ENCODE peak calls at places on chromosomes 16 and 17, in seven cellular contexts. O, G, V, Z, L, C and M are unnamed samples.

GRCh38 chr16:11799509-11800384 is 2.7 kb upstream of the ZC3H7A start:
- DNase-seq in O (no peak), G (no peak), V (no peak), Z (no peak), L (no peak), C (no peak), M (no peak)

GRCh38 chr16:80899804-80900592 is 95.6 kb upstream of the CDYL2 start:
- DNase-seq in O (peak), G (no peak), V (peak), Z (peak), L (peak), C (peak), M (no peak)

GRCh38 chr16:70770968-70771552 is 29.9 kb downstream of the VAC14 start:
- DNase-seq in O (no peak), G (peak), V (peak), Z (peak), L (peak), C (peak), M (peak)

GRCh38 chr16:30066882-30067583 is 1.5 kb downstream of the ALDOA start:
- DNase-seq in O (no peak), G (no peak), V (peak), Z (no peak), L (peak), C (peak), M (no peak)

GRCh38 chr17:42072323-42073187 is 22.2 kb upstream of the C17orf113 start:
- DNase-seq in O (no peak), G (no peak), V (no peak), Z (no peak), L (no peak), C (peak), M (peak)

GRCh38 chr17:77124192-77124908 is 16.4 kb upstream of the SEC14L1 start:
- DNase-seq in O (no peak), G (no peak), V (no peak), Z (peak), L (no peak), C (no peak), M (no peak)

GRCh38 chr17:3025421-3026124 is 37.8 kb downstream of the OR1D5 start:
- DNase-seq in O (no peak), G (no peak), V (peak), Z (no peak), L (peak), C (peak), M (no peak)

GRCh38 chr17:46949291-46950174 is 26.6 kb downstream of the GOSR2 start:
- DNase-seq in O (no peak), G (no peak), V (no peak), Z (no peak), L (no peak), C (no peak), M (no peak)

GRCh38 chr17:3027786-3028532 is 35.4 kb downstream of the OR1D5 start:
- DNase-seq in O (no peak), G (no peak), V (peak), Z (no peak), L (no peak), C (peak), M (no peak)

GRCh38 chr16:47592232-47592631 is 131.1 kb downstream of the PHKB start:
- DNase-seq in O (no peak), G (no peak), V (no peak), Z (no peak), L (no peak), C (no peak), M (no peak)

GRCh38 chr16:11833951-11834695 is 17.2 kb downstream of the RSL1D1 start:
- DNase-seq in O (no peak), G (no peak), V (no peak), Z (peak), L (no peak), C (no peak), M (no peak)

GRCh38 chr17:72104863-72105234 is 16.0 kb upstream of the SOX9 start:
- DNase-seq in O (no peak), G (no peak), V (no peak), Z (peak), L (no peak), C (no peak), M (no peak)

GRCh38 chr16:2963611-2964415 is at the start of gene KREMEN2:
- DNase-seq in O (no peak), G (no peak), V (no peak), Z (no peak), L (no peak), C (no peak), M (no peak)

GRCh38 chr17:76593338-76593737 is 7.7 kb upstream of the ST6GALNAC2 start:
- DNase-seq in O (no peak), G (no peak), V (no peak), Z (no peak), L (no peak), C (no peak), M (no peak)

GRCh38 chr16:75181630-75182029 is 25.3 kb downstream of the CTRB2 start:
- DNase-seq in O (no peak), G (no peak), V (no peak), Z (no peak), L (no peak), C (no peak), M (no peak)

GRCh38 chr17:77503293-77503655 is 362.5 kb downstream of the SEC14L1 start:
- DNase-seq in O (no peak), G (no peak), V (no peak), Z (no peak), L (peak), C (no peak), M (no peak)

GRCh38 chr16:85401370-85401916 is 211.7 kb upstream of the GSE1 start:
- DNase-seq in O (no peak), G (no peak), V (no peak), Z (no peak), L (peak), C (peak), M (no peak)

GRCh38 chr16:1481906-1482835 is 6.6 kb downstream of the PTX4 start:
- DNase-seq in O (no peak), G (no peak), V (no peak), Z (no peak), L (no peak), C (no peak), M (no peak)

GRCh38 chr16:25027281-25027680 is 12.1 kb upstream of the ARHGAP17 start:
- DNase-seq in O (no peak), G (no peak), V (no peak), Z (no peak), L (no peak), C (no peak), M (no peak)

GRCh38 chr17:31678431-31678830 is 180.6 kb downstream of the COPRS start:
- DNase-seq in O (no peak), G (peak), V (no peak), Z (no peak), L (peak), C (no peak), M (no peak)

GRCh38 chr16:27974896-27975540 is 88.5 kb downstream of the GSG1L start:
- DNase-seq in O (no peak), G (no peak), V (no peak), Z (no peak), L (peak), C (no peak), M (no peak)

GRCh38 chr17:2271985-2272702 is 31.4 kb downstream of the SMG6 start:
- DNase-seq in O (no peak), G (no peak), V (no peak), Z (no peak), L (no peak), C (no peak), M (no peak)

GRCh38 chr17:40065041-40065770 is 2.4 kb downstream of the THRA start:
- DNase-seq in O (no peak), G (no peak), V (no peak), Z (peak), L (no peak), C (peak), M (no peak)

GRCh38 chr17:74455025-74455585 is 11.3 kb upstream of the CD300A start:
- DNase-seq in O (no peak), G (no peak), V (no peak), Z (no peak), L (no peak), C (no peak), M (no peak)

GRCh38 chr17:74452841-74453661 is 13.4 kb upstream of the CD300A start:
- DNase-seq in O (no peak), G (no peak), V (no peak), Z (no peak), L (peak), C (peak), M (no peak)

GRCh38 chr17:74453665-74454196 is 12.7 kb upstream of the CD300A start:
- DNase-seq in O (no peak), G (peak), V (peak), Z (no peak), L (no peak), C (no peak), M (peak)

GRCh38 chr17:74452027-74452840 is 14.2 kb upstream of the CD300A start:
- DNase-seq in O (no peak), G (no peak), V (peak), Z (no peak), L (no peak), C (peak), M (no peak)

GRCh38 chr17:74454197-74455024 is 12.0 kb upstream of the CD300A start:
- DNase-seq in O (peak), G (peak), V (peak), Z (peak), L (peak), C (peak), M (no peak)
- TF ChIP-seq CTCF in O (peak), G (no peak), V (no peak), Z (no peak), L (peak), C (peak), M (peak)

DNA sequence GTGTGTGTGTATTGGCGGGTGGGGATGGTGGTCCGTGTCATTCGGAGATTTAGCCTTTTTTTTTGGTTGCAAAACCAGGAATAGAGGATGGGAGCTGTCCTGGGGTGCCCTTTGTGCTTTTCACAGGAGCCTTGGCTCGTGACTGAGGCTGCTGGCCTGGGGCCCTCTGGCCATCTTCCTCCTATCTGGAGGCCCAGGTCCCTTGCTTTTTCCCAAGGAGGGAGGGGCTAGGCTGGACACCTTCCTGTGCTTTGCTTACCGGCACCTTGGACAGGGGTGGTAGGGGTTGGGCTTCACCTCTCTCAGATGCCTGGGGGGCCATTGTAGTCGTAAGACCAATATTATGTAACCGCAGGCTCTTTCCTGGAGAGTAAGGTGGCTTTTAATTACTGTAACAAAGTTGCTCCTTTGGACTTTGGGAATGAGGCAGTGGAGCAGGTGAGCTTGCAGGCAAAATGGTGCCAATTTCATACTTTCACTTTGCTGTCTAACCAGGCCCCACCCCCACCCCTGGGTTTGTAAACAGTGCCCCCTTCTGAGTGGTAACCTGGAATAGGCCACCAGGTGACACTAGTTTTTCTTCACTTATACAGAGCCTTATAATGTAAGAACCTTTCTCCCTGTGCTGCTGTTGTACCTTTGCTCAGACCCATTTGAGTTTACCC is 1.2 kb downstream of the DYNLL2 start:
- DNase-seq in O (no peak), G (peak), V (peak), Z (peak), L (peak), C (peak), M (no peak)
- TF ChIP-seq CTCF in O (no peak), G (no peak), V (peak), Z (no peak), L (no peak), C (no peak), M (peak)

GRCh38 chr17:49882434-49882833 is 34.6 kb upstream of the TAC4 start:
- DNase-seq in O (no peak), G (no peak), V (no peak), Z (no peak), L (no peak), C (no peak), M (no peak)

GRCh38 chr17:49878931-49879330 is 31.1 kb upstream of the TAC4 start:
- DNase-seq in O (no peak), G (no peak), V (no peak), Z (no peak), L (no peak), C (no peak), M (no peak)

GRCh38 chr17:49879505-49879904 is 31.6 kb upstream of the TAC4 start:
- DNase-seq in O (no peak), G (no peak), V (no peak), Z (no peak), L (no peak), C (no peak), M (no peak)

GRCh38 chr17:49881054-49881402 is 33.2 kb upstream of the TAC4 start:
- DNase-seq in O (no peak), G (no peak), V (no peak), Z (no peak), L (no peak), C (no peak), M (no peak)

DNA sequence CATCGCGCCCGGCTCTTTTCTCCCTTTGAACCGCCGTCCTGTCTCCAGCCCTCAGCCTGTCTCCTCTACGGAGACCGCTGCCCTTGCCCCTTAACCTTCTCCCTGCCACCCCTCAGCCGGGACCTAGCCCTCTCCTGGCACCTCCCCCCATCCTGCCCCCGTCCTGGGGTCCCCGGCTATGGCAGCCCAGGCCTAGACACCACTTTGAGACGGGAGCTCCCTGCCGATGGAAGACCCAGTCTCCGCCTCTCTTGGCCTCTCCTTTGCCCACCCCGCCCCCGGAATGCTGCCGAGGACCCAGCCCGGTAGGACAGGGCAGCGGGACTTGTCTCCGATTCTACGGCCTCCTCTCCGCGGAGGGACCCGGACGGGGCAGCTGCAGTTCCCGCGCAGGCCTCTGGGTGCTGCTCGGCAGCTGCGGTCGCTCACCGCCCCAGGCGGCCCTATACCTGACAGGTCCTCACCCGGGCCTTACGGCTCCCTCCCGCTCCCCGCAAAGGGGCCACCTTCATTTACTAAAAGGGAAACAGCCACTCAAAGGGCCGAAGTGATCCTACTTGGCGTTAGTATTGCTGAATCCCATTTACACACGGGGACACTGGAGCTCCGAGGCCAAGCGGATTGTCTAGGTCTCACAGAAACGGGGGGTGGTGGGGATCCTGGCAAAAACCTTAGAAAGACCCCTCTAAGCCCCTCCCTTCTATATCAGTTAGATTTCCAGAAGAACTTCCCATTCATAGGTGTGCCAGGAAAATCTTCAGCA is 32.6 kb upstream of the TAC4 start:
- DNase-seq in O (no peak), G (peak), V (peak), Z (peak), L (peak), C (peak), M (peak)
- TF ChIP-seq CTCF in O (peak), G (peak), V (peak), Z (peak), L (peak), C (peak), M (peak)

DNA sequence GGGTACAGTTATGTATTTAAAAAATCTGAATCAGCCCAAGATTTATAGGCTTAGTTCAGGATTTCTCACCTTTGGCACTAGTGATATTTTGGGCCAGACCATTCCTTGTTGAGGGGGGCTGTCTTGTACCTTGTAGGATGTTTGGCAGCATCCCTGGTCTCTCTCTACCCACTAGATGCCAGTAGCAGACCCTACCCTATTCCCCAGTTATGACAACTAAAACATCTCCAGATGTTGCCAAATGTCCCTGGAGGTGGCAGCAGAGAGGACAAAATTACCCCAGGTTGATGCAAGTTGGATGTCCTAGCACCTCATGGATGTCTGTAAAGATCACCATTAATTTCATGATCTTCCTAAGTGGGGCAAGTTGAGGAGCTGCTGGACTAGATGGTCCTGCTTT is 45.8 kb downstream of the SYT17 start:
- DNase-seq in O (no peak), G (no peak), V (no peak), Z (no peak), L (no peak), C (no peak), M (no peak)
- TF ChIP-seq CTCF in O (no peak), G (no peak), V (no peak), Z (no peak), L (peak), C (no peak), M (no peak)

GRCh38 chr17:35086931-35087573 is 23.5 kb upstream of the RFFL start:
- DNase-seq in O (no peak), G (no peak), V (no peak), Z (no peak), L (no peak), C (no peak), M (no peak)

GRCh38 chr17:35086164-35086563 is 22.7 kb upstream of the RFFL start:
- DNase-seq in O (no peak), G (no peak), V (no peak), Z (no peak), L (no peak), C (no peak), M (no peak)

GRCh38 chr17:35088911-35089845 is 25.7 kb upstream of the RFFL start:
- DNase-seq in O (peak), G (peak), V (peak), Z (peak), L (peak), C (peak), M (peak)

GRCh38 chr17:35088647-35088910 is 25.1 kb upstream of the RFFL start:
- DNase-seq in O (no peak), G (no peak), V (no peak), Z (no peak), L (no peak), C (no peak), M (no peak)

GRCh38 chr17:35087731-35088646 is 24.5 kb upstream of the RFFL start:
- DNase-seq in O (no peak), G (peak), V (peak), Z (peak), L (peak), C (peak), M (peak)
- TF ChIP-seq CTCF in O (no peak), G (no peak), V (no peak), Z (no peak), L (no peak), C (no peak), M (no peak)

DNA sequence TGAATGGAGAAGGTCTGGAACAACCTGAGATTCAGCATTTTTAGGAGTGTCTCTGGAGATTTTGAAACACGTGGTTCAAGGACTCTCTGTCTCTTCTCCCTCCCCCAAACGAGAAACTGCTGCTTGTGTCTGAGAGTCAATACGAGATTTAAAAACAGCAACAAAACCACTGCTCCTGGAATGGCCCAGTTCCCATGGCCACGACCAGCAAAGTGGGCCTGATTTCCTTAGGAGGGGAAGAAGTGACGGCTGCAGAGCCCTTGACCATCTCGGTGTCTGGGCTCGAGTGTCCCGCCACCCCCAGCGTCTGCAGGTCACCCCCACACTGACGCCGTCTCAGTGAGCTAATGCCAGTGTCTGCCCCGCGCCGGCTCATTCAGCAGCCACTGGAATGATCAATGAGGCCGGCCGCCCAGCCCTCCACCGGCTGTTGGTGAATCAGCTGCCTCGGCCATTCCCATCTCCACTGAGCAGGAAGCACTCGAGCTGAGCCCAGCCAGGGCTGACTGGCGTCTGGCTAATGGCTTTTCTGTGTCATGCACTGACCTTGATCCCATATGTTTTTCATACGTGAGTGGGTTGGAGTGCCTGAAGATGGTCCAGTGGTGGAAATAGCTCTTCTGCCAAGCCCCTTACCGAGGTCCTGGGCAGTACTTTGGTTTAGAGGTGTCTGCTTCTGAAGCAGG is 151.8 kb downstream of the PITPNC1 start:
- DNase-seq in O (peak), G (no peak), V (peak), Z (peak), L (peak), C (peak), M (peak)
- TF ChIP-seq CTCF in O (no peak), G (no peak), V (no peak), Z (no peak), L (no peak), C (no peak), M (no peak)

GRCh38 chr16:57517397-57518367 is 18.7 kb downstream of the CCDC102A start:
- DNase-seq in O (no peak), G (no peak), V (no peak), Z (no peak), L (no peak), C (no peak), M (no peak)

GRCh38 chr16:57518922-57519321 is 17.4 kb downstream of the CCDC102A start:
- DNase-seq in O (no peak), G (no peak), V (no peak), Z (no peak), L (no peak), C (no peak), M (no peak)

GRCh38 chr16:57516773-57517172 is 19.6 kb downstream of the CCDC102A start:
- DNase-seq in O (no peak), G (no peak), V (no peak), Z (no peak), L (no peak), C (no peak), M (no peak)

GRCh38 chr16:57519796-57520360 is 16.5 kb downstream of the CCDC102A start:
- DNase-seq in O (no peak), G (peak), V (peak), Z (peak), L (peak), C (peak), M (peak)

DNA sequence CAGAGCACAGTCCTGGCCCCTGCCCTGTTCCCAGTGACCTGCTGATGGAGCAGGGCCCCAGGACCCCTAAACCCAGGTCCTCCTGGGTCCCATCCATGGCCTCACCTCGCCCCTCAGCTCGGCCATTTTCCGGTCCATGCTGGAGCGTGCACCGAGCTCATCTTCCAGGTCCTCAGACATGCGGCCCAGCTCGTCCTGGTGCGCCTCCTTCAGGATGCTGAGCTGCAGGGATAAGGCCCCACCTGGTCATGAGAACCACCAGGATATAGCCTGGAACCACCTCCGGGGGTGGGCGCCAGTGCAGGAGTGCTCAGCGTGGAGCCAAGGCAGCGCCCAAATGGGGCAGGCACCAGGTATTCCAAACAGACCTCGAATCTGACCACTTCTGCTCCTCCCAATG is 17.9 kb downstream of the CCDC102A start:
- DNase-seq in O (no peak), G (no peak), V (no peak), Z (no peak), L (no peak), C (no peak), M (no peak)
- TF ChIP-seq CTCF in O (no peak), G (no peak), V (no peak), Z (no peak), L (no peak), C (no peak), M (no peak)

GRCh38 chr17:59366040-59366757 is 34.7 kb downstream of the YPEL2 start:
- DNase-seq in O (no peak), G (no peak), V (no peak), Z (peak), L (peak), C (peak), M (no peak)
- TF ChIP-seq CTCF in O (no peak), G (no peak), V (no peak), Z (peak), L (no peak), C (no peak), M (peak)